ENCODE peak calls at places on chromosomes 7 and 10, in four cellular contexts. D is HepG2, M is GM12878, Z is K562. B is an unnamed sample.

GRCh38 chr10:118873738-118874105 is 119.0 kb upstream of the CACUL1 start:
- DNase-seq in Z (no peak), M (no peak), D (no peak), B (no peak)

GRCh38 chr7:112140600-112140999 is 65.6 kb downstream of the DOCK4 start:
- DNase-seq in Z (no peak), M (no peak), D (no peak), B (no peak)

GRCh38 chr7:141053626-141054025 is 20.2 kb upstream of the TMEM178B start:
- DNase-seq in Z (no peak), M (no peak), D (no peak), B (no peak)

GRCh38 chr10:117271427-117271826 is 30.5 kb downstream of the SLC18A2 start:
- DNase-seq in Z (no peak), D (no peak), M (no peak), B (no peak)

GRCh38 chr7:1197997-1198632 is 34.6 kb upstream of the UNCX start:
- DNase-seq in Z (peak; percentile 5), M (no peak), D (no peak), B (no peak)

GRCh38 chr10:70331486-70332268 is 47.9 kb upstream of the NPFFR1 start:
- DNase-seq in M (peak; percentile 72), Z (peak; percentile 84), D (peak; percentile 84), B (peak; percentile 41)

GRCh38 chr10:93591065-93591808 is 9.8 kb downstream of the RBP4 start:
- DNase-seq in M (no peak), D (no peak), Z (no peak), B (no peak)

GRCh38 chr10:79452174-79452611 is 6.8 kb upstream of the ZCCHC24 start:
- DNase-seq in D (no peak), M (no peak), Z (no peak), B (no peak)

GRCh38 chr10:74145133-74145532 is 5.5 kb downstream of the AP3M1 start:
- DNase-seq in Z (no peak), D (no peak), M (no peak), B (peak; percentile 23)

GRCh38 chr7:39951156-39951942 is 1.3 kb downstream of the CDK13 start:
- DNase-seq in M (no peak), Z (peak; percentile 39), D (peak; percentile 47), B (peak; percentile 43)

GRCh38 chr7:103915958-103916357 is 73.5 kb downstream of the RELN start:
- DNase-seq in Z (peak; percentile 67), D (no peak), M (no peak), B (no peak)

GRCh38 chr7:103752995-103753394 is 236.5 kb downstream of the RELN start:
- DNase-seq in D (no peak), Z (no peak), M (no peak), B (no peak)

GRCh38 chr7:157678503-157678902 is 341.7 kb downstream of the DNAJB6 start:
- DNase-seq in M (no peak), D (peak; percentile 44), Z (no peak), B (no peak)

GRCh38 chr10:91935886-91936285 is 12.3 kb downstream of the BTAF1 start:
- DNase-seq in D (no peak), M (no peak), Z (no peak), B (no peak)

GRCh38 chr10:60521974-60522405 is 132.3 kb upstream of the ANK3 start:
- DNase-seq in D (no peak), M (no peak), Z (no peak), B (peak; percentile 9)

GRCh38 chr7:84073476-84073875 is 121.1 kb downstream of the SEMA3A start:
- DNase-seq in M (no peak), D (peak; percentile 44), Z (no peak), B (no peak)
- TF ChIP-seq FOXM1 in M (no peak), D (no peak), Z (no peak), B (no peak)

GRCh38 chr7:132551928-132552327 is 24.3 kb downstream of the PLXNA4 start:
- DNase-seq in Z (no peak), D (no peak), M (no peak), B (no peak)
- TF ChIP-seq SP1 in Z (no peak), D (no peak), M (no peak), B (no peak)

DNA sequence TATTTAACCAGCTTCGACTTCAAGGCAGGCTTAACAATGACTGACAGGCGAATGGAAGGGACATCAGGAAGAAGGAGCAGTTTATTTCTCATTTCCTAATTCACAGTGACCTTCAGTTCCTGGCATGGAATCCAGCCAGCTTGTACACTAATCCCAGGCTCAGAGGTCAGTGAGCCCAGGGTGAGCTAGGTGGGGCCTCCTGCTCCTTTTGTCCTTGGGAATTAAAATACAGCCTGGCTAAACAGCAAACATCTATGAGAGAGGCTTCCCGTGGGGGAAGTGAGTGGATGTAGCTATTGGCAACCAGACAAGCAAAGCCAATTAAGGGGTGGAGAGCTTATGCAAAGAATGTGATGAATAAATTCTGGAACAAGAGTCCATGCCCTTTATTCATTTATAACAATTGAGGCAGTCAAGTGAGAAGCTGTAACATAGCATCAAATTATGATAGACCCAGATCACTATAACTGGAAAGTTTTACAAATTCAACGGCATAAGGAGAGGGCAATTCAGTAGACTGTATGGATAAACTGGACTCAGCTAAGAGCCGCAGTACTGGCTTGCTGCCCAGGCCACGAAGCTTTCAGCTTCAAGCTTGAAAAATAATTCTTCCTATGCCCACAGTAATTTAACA is 57.1 kb downstream of the STK17A start:
- DNase-seq in D (peak; percentile 98), Z (no peak), M (no peak), B (no peak)
- TF ChIP-seq FOXM1 in D (no peak), Z (no peak), M (no peak), B (no peak)

GRCh38 chr10:114974625-114975421 is 36.8 kb downstream of the TRUB1 start:
- DNase-seq in M (no peak), D (no peak), Z (no peak), B (no peak)

GRCh38 chr10:114967071-114967470 is 29.1 kb downstream of the TRUB1 start:
- DNase-seq in M (no peak), D (peak; percentile 7), Z (no peak), B (no peak)

GRCh38 chr10:114970515-114970914 is 32.5 kb downstream of the TRUB1 start:
- DNase-seq in M (no peak), D (no peak), Z (no peak), B (no peak)
- TF ChIP-seq SP1 in M (no peak), D (no peak), Z (no peak), B (no peak)

GRCh38 chr10:130891066-130891465 is 420.5 kb downstream of the TCERG1L start:
- DNase-seq in D (no peak), Z (no peak), M (no peak), B (no peak)
- TF ChIP-seq FOXM1 in D (no peak), Z (no peak), M (no peak), B (no peak)

GRCh38 chr7:78585958-78586357 is 787.4 kb downstream of the PHTF2 start:
- DNase-seq in Z (no peak), M (no peak), D (no peak), B (no peak)

GRCh38 chr7:78587443-78588044 is 789.0 kb downstream of the PHTF2 start:
- DNase-seq in Z (no peak), M (no peak), D (peak; percentile 10), B (peak; percentile 37)

DNA sequence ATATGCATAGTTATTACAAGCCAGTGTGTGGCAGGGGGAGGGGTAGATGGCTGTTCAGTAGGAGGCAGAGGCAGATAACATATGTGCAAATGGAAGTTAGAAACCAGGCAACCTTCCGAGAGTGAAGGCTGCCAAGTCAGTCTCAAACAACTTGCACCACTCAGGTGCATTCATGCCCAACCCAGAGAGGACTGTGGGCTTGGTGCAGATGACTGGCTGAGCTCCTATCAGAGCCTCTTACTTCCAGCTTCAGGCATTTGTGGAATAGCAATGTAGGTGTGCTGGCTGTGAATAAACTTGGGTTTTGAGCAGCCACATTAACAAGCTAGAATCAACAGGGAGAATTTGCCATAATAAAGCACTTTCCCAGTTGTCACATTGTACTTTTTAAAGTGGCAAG is 789.8 kb downstream of the PHTF2 start:
- DNase-seq in Z (no peak), D (no peak), M (no peak), B (no peak)
- TF ChIP-seq SP1 in Z (no peak), D (no peak), M (no peak), B (no peak)

GRCh38 chr7:145539910-145540309 is 576.7 kb upstream of the CNTNAP2 start:
- DNase-seq in Z (no peak), D (no peak), M (no peak), B (no peak)

DNA sequence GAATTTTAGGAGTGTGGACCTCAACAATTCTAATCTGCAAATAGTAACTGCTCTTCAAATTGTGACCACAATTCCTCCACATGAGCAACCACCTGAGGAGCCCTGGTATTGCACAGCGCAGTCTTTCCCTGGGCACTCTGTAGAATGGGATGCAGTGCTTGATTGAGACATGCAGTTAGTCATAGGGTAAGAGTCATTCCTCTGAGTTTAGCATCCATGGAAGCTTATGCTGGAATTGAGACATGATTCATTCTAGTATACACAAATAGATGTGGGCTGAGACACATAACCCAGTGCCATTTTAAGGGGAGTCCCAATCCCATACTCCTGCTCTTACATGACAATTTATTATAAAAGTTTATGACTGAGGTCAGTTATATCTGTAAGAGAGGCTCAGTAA is 582.3 kb upstream of the CNTNAP2 start:
- DNase-seq in D (no peak), M (no peak), Z (no peak), B (no peak)
- TF ChIP-seq FOXM1 in D (no peak), M (no peak), Z (no peak), B (no peak)

GRCh38 chr7:147477526-147477925 is 1113.0 kb upstream of the C7orf33 start:
- DNase-seq in D (no peak), M (no peak), Z (no peak), B (no peak)

GRCh38 chr7:147474862-147475261 is 1115.7 kb upstream of the C7orf33 start:
- DNase-seq in Z (no peak), D (no peak), M (no peak), B (no peak)

DNA sequence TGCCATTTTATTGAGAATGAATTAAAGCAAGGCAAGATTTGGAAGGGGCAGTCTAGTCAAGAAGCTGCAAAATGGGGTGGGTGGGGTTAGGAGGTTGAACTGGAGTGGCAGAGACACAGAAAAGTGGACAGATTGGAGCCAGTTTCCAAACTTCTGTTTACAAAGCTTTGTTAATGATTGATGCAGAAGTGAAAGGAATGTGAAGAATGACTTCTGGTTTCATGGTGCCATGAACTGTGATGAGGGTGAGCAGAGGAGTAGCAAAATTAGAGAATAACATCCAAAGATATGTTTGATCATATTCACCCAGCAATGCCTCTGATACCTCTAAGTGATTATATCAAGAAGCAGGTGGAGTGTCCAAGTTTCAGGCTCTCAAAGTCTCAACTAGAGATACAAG is 1118.0 kb upstream of the C7orf33 start:
- DNase-seq in Z (no peak), M (no peak), D (no peak), B (no peak)
- TF ChIP-seq SP1 in Z (no peak), M (no peak), D (no peak), B (no peak)

B was measured in HEK293T.